ENCODE peak calls at places on chromosomes 16 and 17, in four cellular contexts. E is cardiac muscle cell; Q is heart right ventricle; S is CD8-positive, alpha-beta memory T cell. N is an unnamed sample.

GRCh38 chr17:5329784-5330557 is 47.9 kb downstream of the RABEP1 start:
- DNase-seq in E (no peak), Q (no peak), S (no peak), N (no peak)

GRCh38 chr16:297832-298231 is 14.9 kb downstream of the PDIA2 start:
- DNase-seq in E (no peak), Q (no peak), S (no peak), N (no peak)

GRCh38 chr16:7581175-7581574 is 248.5 kb downstream of the RBFOX1 start:
- DNase-seq in E (no peak), Q (no peak), S (no peak), N (no peak)

GRCh38 chr17:72122668-72123495 is 2.1 kb downstream of the SOX9 start:
- DNase-seq in E (peak; percentile 82), Q (peak; percentile 29), S (no peak), N (no peak)

GRCh38 chr17:1110844-1111598 is 68.8 kb downstream of the ABR start:
- DNase-seq in E (peak; percentile 69), Q (peak; percentile 60), S (no peak), N (no peak)

GRCh38 chr17:16470302-16470701 is 21.7 kb downstream of the LRRC75A start:
- DNase-seq in E (no peak), Q (no peak), S (no peak), N (no peak)

GRCh38 chr16:57732011-57732410 is 3.6 kb upstream of the KATNB1 start:
- DNase-seq in E (peak; percentile 69), Q (no peak), S (no peak), N (no peak)

GRCh38 chr17:3683054-3683511 is 12.9 kb downstream of the P2RX5 start:
- DNase-seq in E (peak; percentile 39), Q (no peak), S (peak; percentile 74), N (no peak)

GRCh38 chr17:39709998-39710964 is 10.4 kb downstream of the ERBB2 start:
- DNase-seq in E (no peak), Q (no peak), S (no peak), N (no peak)

GRCh38 chr16:53099318-53100130 is 44.7 kb downstream of the CHD9 start:
- DNase-seq in E (peak; percentile 97), Q (peak; percentile 94), S (peak; percentile 67), N (peak; percentile 90)

GRCh38 chr17:4892499-4893221 is 6.7 kb upstream of the C17orf107 start:
- DNase-seq in E (no peak), Q (no peak), S (peak; percentile 46), N (no peak)

GRCh38 chr17:28959471-28959871 is 8.2 kb upstream of the PHF12 start:
- DNase-seq in E (no peak), Q (no peak), S (no peak), N (no peak)

GRCh38 chr17:41340496-41340895 is 10.1 kb downstream of the KRT33A start:
- DNase-seq in E (no peak), Q (no peak), S (no peak), N (no peak)

GRCh38 chr17:202501-202951 is 21.1 kb upstream of the DOC2B start:
- DNase-seq in E (no peak), Q (no peak), S (no peak), N (no peak)

GRCh38 chr16:65414284-65414984 is 292.6 kb upstream of the CDH11 start:
- DNase-seq in E (peak; percentile 72), Q (no peak), S (no peak), N (no peak)

GRCh38 chr17:56175299-56175935 is 22.1 kb downstream of the ANKFN1 start:
- DNase-seq in E (no peak), Q (no peak), S (no peak), N (no peak)

GRCh38 chr17:68783861-68784260 is 171.3 kb downstream of the ABCA8 start:
- DNase-seq in E (no peak), Q (no peak), S (no peak), N (no peak)

GRCh38 chr16:72876221-72876620 is 171.7 kb downstream of the ZFHX3 start:
- DNase-seq in E (peak; percentile 94), Q (peak; percentile 65), S (no peak), N (no peak)

GRCh38 chr17:19003966-19004600 is 481 bp downstream of the FAM83G start:
- DNase-seq in E (peak; percentile 28), Q (no peak), S (peak; percentile 55), N (no peak)
- H3K27ac ChIP-seq in E (no peak overlapping the region), Q (no peak overlapping the region), S (peak overlapping the region; percentile 59), N (no peak overlapping the region)

GRCh38 chr17:81242421-81243332 is 3.6 kb downstream of the NDUFAF8 start:
- DNase-seq in E (no peak), Q (peak; percentile 8), S (no peak), N (no peak)
- H3K27ac ChIP-seq in E (no peak overlapping the region), Q (no peak overlapping the region), S (no peak overlapping the region), N (no peak overlapping the region)

GRCh38 chr16:14658063-14658462 is 25.3 kb downstream of the BFAR start:
- DNase-seq in E (no peak), Q (no peak), S (no peak), N (peak; percentile 45)
- H3K27ac ChIP-seq in E (no peak overlapping the region), Q (no peak overlapping the region), S (no peak overlapping the region), N (no peak overlapping the region)

GRCh38 chr16:50448522-50448921 is 79.7 kb upstream of the BRD7 start:
- DNase-seq in E (no peak), Q (no peak), S (no peak), N (no peak)
- H3K27ac ChIP-seq in E (no peak overlapping the region), Q (no peak overlapping the region), S (no peak overlapping the region), N (no peak overlapping the region)

GRCh38 chr16:79402356-79402755 is 198.2 kb downstream of the MAF start:
- DNase-seq in E (no peak), Q (no peak), S (no peak), N (no peak)

GRCh38 chr16:79401157-79401556 is 199.4 kb downstream of the MAF start:
- DNase-seq in E (no peak), Q (no peak), S (no peak), N (no peak)

GRCh38 chr16:79401782-79402181 is 198.8 kb downstream of the MAF start:
- DNase-seq in E (no peak), Q (no peak), S (no peak), N (no peak)

GRCh38 chr16:79402920-79403319 is 197.6 kb downstream of the MAF start:
- DNase-seq in E (no peak), Q (no peak), S (no peak), N (no peak)

GRCh38 chr16:79403534-79403933 is 197.0 kb downstream of the MAF start:
- DNase-seq in E (no peak), Q (no peak), S (no peak), N (no peak)
- H3K27ac ChIP-seq in E (no peak overlapping the region), Q (no peak overlapping the region), S (no peak overlapping the region), N (no peak overlapping the region)

DNA sequence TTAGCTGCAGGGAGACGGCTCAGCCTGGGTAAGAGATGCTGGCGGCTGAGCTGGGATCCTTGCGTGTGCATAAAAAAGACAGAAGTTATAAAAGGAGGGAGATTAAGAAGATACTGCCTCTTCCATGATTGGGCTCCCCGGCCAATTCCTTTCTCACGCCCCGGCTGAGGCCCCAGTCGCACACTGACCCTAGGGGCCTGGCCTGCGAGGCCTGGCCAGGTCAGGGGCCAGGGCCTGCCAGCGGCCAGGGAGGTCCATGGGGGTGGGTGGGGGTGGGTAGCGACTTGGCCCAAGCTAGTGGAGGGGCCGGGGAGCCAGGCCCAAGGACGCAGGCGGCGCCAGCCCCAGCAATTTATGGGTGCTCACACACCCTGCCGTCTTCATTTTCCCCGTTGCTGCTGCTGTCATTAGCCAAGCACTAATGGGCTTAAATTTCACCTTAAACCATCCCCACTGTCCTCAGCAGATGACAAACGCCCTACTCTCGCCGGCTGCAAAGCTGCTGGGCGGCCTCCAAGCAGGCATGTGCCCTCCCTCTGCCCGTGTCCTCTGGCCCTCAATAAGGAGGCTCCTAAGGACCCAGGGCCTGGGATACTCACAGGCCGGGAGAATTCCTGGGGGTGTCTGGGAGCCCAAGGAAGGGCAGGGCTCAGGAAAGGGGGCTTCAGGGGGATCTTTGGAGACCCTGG is 66.3 kb downstream of the SREBF1 start:
- DNase-seq in E (no peak), Q (no peak), S (no peak), N (no peak)
- H3K27ac ChIP-seq in E (no peak overlapping the region), Q (peak overlapping the region; percentile 3), S (no peak overlapping the region), N (no peak overlapping the region)